ENCODE peak calls at places on chromosomes 1 and 21, in nine cellular contexts. One of them, this sample, is unnamed.

GRCh38 chr1:232844791-232845190 is 39.6 kb downstream of the MAP10 start:
- DNase-seq in iPS DF 19.7: no peak
- DNase-seq in neural progenitor cell: no peak
- DNase-seq in ELF-1: no peak
- DNase-seq in glutamatergic neuron: no peak
- DNase-seq in HFF-Myc: no peak
- DNase-seq in amniotic stem cell: no peak
- DNase-seq in RPMI7951: peak
- DNase-seq in fibroblast of pulmonary artery: peak
- DNase-seq in this sample: peak

GRCh38 chr1:81670286-81670685 is 130.4 kb upstream of the ADGRL2 start:
- DNase-seq in iPS DF 19.7: no peak
- DNase-seq in neural progenitor cell: no peak
- DNase-seq in ELF-1: no peak
- DNase-seq in glutamatergic neuron: no peak
- DNase-seq in HFF-Myc: peak
- DNase-seq in amniotic stem cell: peak
- DNase-seq in RPMI7951: peak
- DNase-seq in fibroblast of pulmonary artery: peak
- DNase-seq in this sample: peak

GRCh38 chr1:183236158-183236725 is 50.2 kb downstream of the LAMC2 start:
- DNase-seq in iPS DF 19.7: no peak
- DNase-seq in neural progenitor cell: peak
- DNase-seq in ELF-1: peak
- DNase-seq in glutamatergic neuron: no peak
- DNase-seq in HFF-Myc: no peak
- DNase-seq in amniotic stem cell: no peak
- DNase-seq in RPMI7951: no peak
- DNase-seq in fibroblast of pulmonary artery: no peak
- DNase-seq in this sample: no peak

GRCh38 chr21:44867999-44868700 is 5.3 kb downstream of the PTTG1IP start:
- DNase-seq in iPS DF 19.7: no peak
- DNase-seq in neural progenitor cell: no peak
- DNase-seq in ELF-1: no peak
- DNase-seq in glutamatergic neuron: no peak
- DNase-seq in HFF-Myc: no peak
- DNase-seq in amniotic stem cell: no peak
- DNase-seq in RPMI7951: peak
- DNase-seq in fibroblast of pulmonary artery: no peak
- DNase-seq in this sample: peak

GRCh38 chr21:46368533-46369285 is 44.8 kb downstream of the PCNT start:
- DNase-seq in iPS DF 19.7: no peak
- DNase-seq in neural progenitor cell: no peak
- DNase-seq in ELF-1: no peak
- DNase-seq in glutamatergic neuron: no peak
- DNase-seq in HFF-Myc: no peak
- DNase-seq in amniotic stem cell: no peak
- DNase-seq in RPMI7951: no peak
- DNase-seq in fibroblast of pulmonary artery: no peak
- DNase-seq in this sample: no peak

GRCh38 chr21:42108554-42108885 is 37.4 kb downstream of the UMODL1 start:
- DNase-seq in iPS DF 19.7: no peak
- DNase-seq in neural progenitor cell: no peak
- DNase-seq in ELF-1: no peak
- DNase-seq in glutamatergic neuron: no peak
- DNase-seq in HFF-Myc: no peak
- DNase-seq in amniotic stem cell: no peak
- DNase-seq in RPMI7951: no peak
- DNase-seq in fibroblast of pulmonary artery: no peak
- DNase-seq in this sample: no peak

GRCh38 chr1:206455681-206456344 is 14.5 kb upstream of the IKBKE start:
- DNase-seq in iPS DF 19.7: no peak
- DNase-seq in neural progenitor cell: peak
- DNase-seq in ELF-1: peak
- DNase-seq in glutamatergic neuron: peak
- DNase-seq in HFF-Myc: no peak
- DNase-seq in amniotic stem cell: no peak
- DNase-seq in RPMI7951: peak
- DNase-seq in fibroblast of pulmonary artery: no peak
- DNase-seq in this sample: no peak

GRCh38 chr21:41651830-41652229 is 115.0 kb downstream of the RIPK4 start:
- DNase-seq in iPS DF 19.7: no peak
- DNase-seq in neural progenitor cell: no peak
- DNase-seq in ELF-1: no peak
- DNase-seq in glutamatergic neuron: no peak
- DNase-seq in HFF-Myc: no peak
- DNase-seq in amniotic stem cell: no peak
- DNase-seq in RPMI7951: no peak
- DNase-seq in fibroblast of pulmonary artery: no peak
- DNase-seq in this sample: no peak

GRCh38 chr1:115906627-115907026 is 65.7 kb upstream of the NHLH2 start:
- DNase-seq in iPS DF 19.7: no peak
- DNase-seq in neural progenitor cell: no peak
- DNase-seq in ELF-1: peak
- DNase-seq in glutamatergic neuron: no peak
- DNase-seq in HFF-Myc: no peak
- DNase-seq in amniotic stem cell: no peak
- DNase-seq in RPMI7951: no peak
- DNase-seq in fibroblast of pulmonary artery: no peak
- DNase-seq in this sample: no peak

GRCh38 chr1:78408192-78408591 is 82.6 kb upstream of the PTGFR start:
- DNase-seq in iPS DF 19.7: no peak
- DNase-seq in neural progenitor cell: no peak
- DNase-seq in ELF-1: no peak
- DNase-seq in glutamatergic neuron: no peak
- DNase-seq in HFF-Myc: no peak
- DNase-seq in amniotic stem cell: no peak
- DNase-seq in RPMI7951: peak
- DNase-seq in fibroblast of pulmonary artery: no peak
- DNase-seq in this sample: no peak

GRCh38 chr1:37544530-37544929 is 9.6 kb downstream of the SNIP1 start:
- DNase-seq in iPS DF 19.7: no peak
- DNase-seq in neural progenitor cell: no peak
- DNase-seq in ELF-1: no peak
- DNase-seq in glutamatergic neuron: no peak
- DNase-seq in HFF-Myc: no peak
- DNase-seq in amniotic stem cell: no peak
- DNase-seq in RPMI7951: no peak
- DNase-seq in fibroblast of pulmonary artery: no peak
- DNase-seq in this sample: no peak

GRCh38 chr1:200401708-200402107 is 8.1 kb downstream of the ZNF281 start:
- DNase-seq in iPS DF 19.7: no peak
- DNase-seq in neural progenitor cell: no peak
- DNase-seq in ELF-1: no peak
- DNase-seq in glutamatergic neuron: no peak
- DNase-seq in HFF-Myc: no peak
- DNase-seq in amniotic stem cell: no peak
- DNase-seq in RPMI7951: no peak
- DNase-seq in fibroblast of pulmonary artery: no peak
- DNase-seq in this sample: no peak

GRCh38 chr1:202967684-202968281 is 726 bp upstream of the CYB5R1 start:
- DNase-seq in iPS DF 19.7: no peak
- DNase-seq in neural progenitor cell: peak
- DNase-seq in ELF-1: peak
- DNase-seq in glutamatergic neuron: no peak
- DNase-seq in HFF-Myc: no peak
- DNase-seq in amniotic stem cell: no peak
- DNase-seq in RPMI7951: peak
- DNase-seq in fibroblast of pulmonary artery: no peak
- DNase-seq in this sample: peak

GRCh38 chr1:8242498-8242897 is 75.4 kb upstream of the SLC45A1 start:
- DNase-seq in iPS DF 19.7: no peak
- DNase-seq in neural progenitor cell: no peak
- DNase-seq in ELF-1: no peak
- DNase-seq in glutamatergic neuron: no peak
- DNase-seq in HFF-Myc: no peak
- DNase-seq in amniotic stem cell: no peak
- DNase-seq in RPMI7951: no peak
- DNase-seq in fibroblast of pulmonary artery: no peak
- DNase-seq in this sample: no peak

GRCh38 chr1:81801032-81801833 is 499 bp downstream of the ADGRL2 start:
- DNase-seq in iPS DF 19.7: peak
- DNase-seq in neural progenitor cell: peak
- DNase-seq in ELF-1: peak
- DNase-seq in glutamatergic neuron: peak
- DNase-seq in HFF-Myc: peak
- DNase-seq in amniotic stem cell: peak
- DNase-seq in RPMI7951: peak
- DNase-seq in fibroblast of pulmonary artery: peak
- DNase-seq in this sample: peak

GRCh38 chr1:202577381-202577780 is 132.9 kb downstream of the SYT2 start:
- DNase-seq in iPS DF 19.7: no peak
- DNase-seq in neural progenitor cell: no peak
- DNase-seq in ELF-1: no peak
- DNase-seq in glutamatergic neuron: no peak
- DNase-seq in HFF-Myc: no peak
- DNase-seq in amniotic stem cell: no peak
- DNase-seq in RPMI7951: peak
- DNase-seq in fibroblast of pulmonary artery: peak
- DNase-seq in this sample: no peak

GRCh38 chr1:114235956-114236355 is 82.3 kb upstream of the SYT6 start:
- DNase-seq in iPS DF 19.7: no peak
- DNase-seq in neural progenitor cell: no peak
- DNase-seq in ELF-1: no peak
- DNase-seq in glutamatergic neuron: no peak
- DNase-seq in HFF-Myc: no peak
- DNase-seq in amniotic stem cell: no peak
- DNase-seq in RPMI7951: no peak
- DNase-seq in fibroblast of pulmonary artery: no peak
- DNase-seq in this sample: no peak

GRCh38 chr1:153509729-153510354 is 25.9 kb downstream of the S100A6 start:
- DNase-seq in iPS DF 19.7: no peak
- DNase-seq in neural progenitor cell: peak
- DNase-seq in ELF-1: peak
- DNase-seq in glutamatergic neuron: peak
- DNase-seq in HFF-Myc: no peak
- DNase-seq in amniotic stem cell: no peak
- DNase-seq in RPMI7951: peak
- DNase-seq in fibroblast of pulmonary artery: no peak
- DNase-seq in this sample: peak

GRCh38 chr21:45418301-45419071 is 13.5 kb downstream of the COL18A1 start:
- DNase-seq in iPS DF 19.7: no peak
- DNase-seq in neural progenitor cell: no peak
- DNase-seq in ELF-1: peak
- DNase-seq in glutamatergic neuron: peak
- DNase-seq in HFF-Myc: no peak
- DNase-seq in amniotic stem cell: no peak
- DNase-seq in RPMI7951: no peak
- DNase-seq in fibroblast of pulmonary artery: no peak
- DNase-seq in this sample: no peak

GRCh38 chr1:173050865-173051264 is at the start of gene TNFSF18:
- DNase-seq in iPS DF 19.7: no peak
- DNase-seq in neural progenitor cell: no peak
- DNase-seq in ELF-1: no peak
- DNase-seq in glutamatergic neuron: no peak
- DNase-seq in HFF-Myc: no peak
- DNase-seq in amniotic stem cell: no peak
- DNase-seq in RPMI7951: peak
- DNase-seq in fibroblast of pulmonary artery: peak
- DNase-seq in this sample: no peak

GRCh38 chr1:66182551-66183178 is 351.3 kb upstream of the SGIP1 start:
- DNase-seq in iPS DF 19.7: no peak
- DNase-seq in neural progenitor cell: peak
- DNase-seq in ELF-1: no peak
- DNase-seq in glutamatergic neuron: no peak
- DNase-seq in HFF-Myc: peak
- DNase-seq in amniotic stem cell: no peak
- DNase-seq in RPMI7951: peak
- DNase-seq in fibroblast of pulmonary artery: peak
- DNase-seq in this sample: peak

GRCh38 chr1:14571810-14572767 is 26.4 kb upstream of the KAZN start:
- DNase-seq in iPS DF 19.7: no peak
- DNase-seq in neural progenitor cell: peak
- DNase-seq in ELF-1: peak
- DNase-seq in glutamatergic neuron: peak
- DNase-seq in HFF-Myc: no peak
- DNase-seq in amniotic stem cell: no peak
- DNase-seq in RPMI7951: no peak
- DNase-seq in fibroblast of pulmonary artery: peak
- DNase-seq in this sample: no peak

GRCh38 chr1:31683997-31684396 is 19.8 kb downstream of the COL16A1 start:
- DNase-seq in iPS DF 19.7: no peak
- DNase-seq in neural progenitor cell: peak
- DNase-seq in ELF-1: no peak
- DNase-seq in glutamatergic neuron: no peak
- DNase-seq in HFF-Myc: no peak
- DNase-seq in amniotic stem cell: no peak
- DNase-seq in RPMI7951: no peak
- DNase-seq in fibroblast of pulmonary artery: no peak
- DNase-seq in this sample: no peak

GRCh38 chr21:38306407-38306806 is 49.6 kb downstream of the KCNJ15 start:
- DNase-seq in iPS DF 19.7: no peak
- DNase-seq in neural progenitor cell: no peak
- DNase-seq in ELF-1: no peak
- DNase-seq in glutamatergic neuron: no peak
- DNase-seq in HFF-Myc: peak
- DNase-seq in amniotic stem cell: no peak
- DNase-seq in RPMI7951: peak
- DNase-seq in fibroblast of pulmonary artery: peak
- DNase-seq in this sample: peak

GRCh38 chr1:221801773-221802516 is 60.1 kb upstream of the DUSP10 start:
- DNase-seq in iPS DF 19.7: no peak
- DNase-seq in neural progenitor cell: peak
- DNase-seq in ELF-1: peak
- DNase-seq in glutamatergic neuron: no peak
- DNase-seq in HFF-Myc: no peak
- DNase-seq in amniotic stem cell: peak
- DNase-seq in RPMI7951: peak
- DNase-seq in fibroblast of pulmonary artery: peak
- DNase-seq in this sample: peak

GRCh38 chr1:243748706-243749283 is 101.2 kb downstream of the AKT3 start:
- DNase-seq in iPS DF 19.7: no peak
- DNase-seq in neural progenitor cell: peak
- DNase-seq in ELF-1: no peak
- DNase-seq in glutamatergic neuron: no peak
- DNase-seq in HFF-Myc: peak
- DNase-seq in amniotic stem cell: peak
- DNase-seq in RPMI7951: peak
- DNase-seq in fibroblast of pulmonary artery: peak
- DNase-seq in this sample: peak

GRCh38 chr1:23480187-23481025 is 3.6 kb downstream of the ASAP3 start:
- DNase-seq in iPS DF 19.7: no peak
- DNase-seq in neural progenitor cell: no peak
- DNase-seq in ELF-1: no peak
- DNase-seq in glutamatergic neuron: no peak
- DNase-seq in HFF-Myc: no peak
- DNase-seq in amniotic stem cell: no peak
- DNase-seq in RPMI7951: no peak
- DNase-seq in fibroblast of pulmonary artery: no peak
- DNase-seq in this sample: no peak

GRCh38 chr1:246786606-246787238 is 62.5 kb downstream of the SCCPDH start:
- DNase-seq in iPS DF 19.7: no peak
- DNase-seq in neural progenitor cell: no peak
- DNase-seq in ELF-1: no peak
- DNase-seq in glutamatergic neuron: no peak
- DNase-seq in HFF-Myc: no peak
- DNase-seq in amniotic stem cell: no peak
- DNase-seq in RPMI7951: no peak
- DNase-seq in fibroblast of pulmonary artery: no peak
- DNase-seq in this sample: no peak

GRCh38 chr1:33306561-33307493 is 14.1 kb downstream of the A3GALT2 start:
- DNase-seq in iPS DF 19.7: no peak
- DNase-seq in neural progenitor cell: no peak
- DNase-seq in ELF-1: peak
- DNase-seq in glutamatergic neuron: no peak
- DNase-seq in HFF-Myc: no peak
- DNase-seq in amniotic stem cell: no peak
- DNase-seq in RPMI7951: no peak
- DNase-seq in fibroblast of pulmonary artery: peak
- DNase-seq in this sample: no peak

GRCh38 chr1:87428883-87429282 is 100.2 kb downstream of the LMO4 start:
- DNase-seq in iPS DF 19.7: no peak
- DNase-seq in neural progenitor cell: peak
- DNase-seq in ELF-1: peak
- DNase-seq in glutamatergic neuron: no peak
- DNase-seq in HFF-Myc: no peak
- DNase-seq in amniotic stem cell: no peak
- DNase-seq in RPMI7951: no peak
- DNase-seq in fibroblast of pulmonary artery: no peak
- DNase-seq in this sample: no peak

GRCh38 chr1:44500181-44501021 is 95.3 kb downstream of the RNF220 start:
- DNase-seq in iPS DF 19.7: peak
- DNase-seq in neural progenitor cell: peak
- DNase-seq in ELF-1: peak
- DNase-seq in glutamatergic neuron: peak
- DNase-seq in HFF-Myc: no peak
- DNase-seq in amniotic stem cell: no peak
- DNase-seq in RPMI7951: no peak
- DNase-seq in fibroblast of pulmonary artery: peak
- DNase-seq in this sample: peak